ENCODE peak calls at places on chromosomes 5 and 9, in eight cellular contexts. B is prostate gland, Y is lower leg skin, G is ovary, V is adrenal gland, R is heart left ventricle, I is GM12892, C is body of pancreas. U is an unnamed sample.

GRCh38 chr9:3444016-3444415 is 81.8 kb downstream of the RFX3 start:
- DNase-seq in R (no peak), I (no peak), Y (no peak), V (no peak), B (no peak), C (no peak), G (no peak), U (no peak)

GRCh38 chr5:116669261-116670049 is 94.8 kb upstream of the SEMA6A start:
- DNase-seq in R (no peak), G (no peak), V (no peak), B (no peak), C (no peak), I (no peak), Y (no peak), U (no peak)

GRCh38 chr5:42631241-42631640 is 125.4 kb upstream of the CCDC152 start:
- DNase-seq in R (no peak), V (no peak), C (no peak), B (no peak), I (no peak), Y (no peak), G (no peak), U (no peak)

GRCh38 chr9:75996726-75997125 is 106.3 kb downstream of the PCSK5 start:
- DNase-seq in B (no peak), R (no peak), C (no peak), G (no peak), I (no peak), V (no peak), Y (no peak), U (no peak)

GRCh38 chr5:176779537-176779936 is 30.8 kb upstream of the UNC5A start:
- DNase-seq in Y (peak; percentile 56), C (no peak), I (no peak), V (no peak), B (no peak), R (no peak), G (no peak), U (no peak)

GRCh38 chr5:151679421-151680155 is 7.1 kb downstream of the SPARC start:
- DNase-seq in C (no peak), Y (peak; percentile 66), B (no peak), I (no peak), V (peak; percentile 26), G (no peak), R (no peak), U (no peak)

GRCh38 chr5:2052687-2053086 is 170.0 kb upstream of the IRX4 start:
- DNase-seq in V (no peak), C (no peak), I (no peak), G (no peak), B (no peak), R (no peak), Y (no peak), U (no peak)

GRCh38 chr9:18330736-18331335 is 143.1 kb upstream of the ADAMTSL1 start:
- DNase-seq in V (no peak), C (no peak), R (no peak), G (no peak), B (no peak), Y (no peak), I (no peak), U (no peak)

GRCh38 chr9:89234186-89234585 is 55.6 kb upstream of the SHC3 start:
- DNase-seq in V (no peak), G (no peak), I (no peak), C (no peak), R (no peak), B (no peak), Y (no peak), U (no peak)

GRCh38 chr5:132961887-132962286 is 1.5 kb downstream of the AFF4 start:
- DNase-seq in G (no peak), Y (no peak), R (no peak), C (peak; percentile 17), I (no peak), B (no peak), V (peak; percentile 48), U (no peak)

GRCh38 chr5:133236541-133236951 is 184.7 kb downstream of the HSPA4 start:
- DNase-seq in V (no peak), R (no peak), G (no peak), C (no peak), I (no peak), Y (peak; percentile 81), B (no peak), U (no peak)

GRCh38 chr5:133325834-133326233 is 274.0 kb downstream of the HSPA4 start:
- DNase-seq in B (no peak), G (no peak), C (no peak), R (no peak), I (no peak), Y (no peak), V (no peak), U (no peak)

GRCh38 chr9:83537331-83538171 is 650 bp downstream of the FRMD3 start:
- DNase-seq in I (no peak), B (no peak), V (peak; percentile 17), Y (no peak), C (no peak), R (peak; percentile 30), G (no peak), U (no peak)

GRCh38 chr9:36407122-36407723 is 7.2 kb upstream of the RNF38 start:
- DNase-seq in C (peak; percentile 75), I (no peak), Y (peak; percentile 88), B (peak; percentile 54), V (peak; percentile 49), G (peak; percentile 46), R (peak; percentile 34), U (peak; percentile 54)

GRCh38 chr5:40676643-40677333 is 2.9 kb upstream of the PTGER4 start:
- DNase-seq in B (no peak), C (peak; percentile 57), R (peak; percentile 61), I (no peak), V (no peak), G (no peak), Y (peak; percentile 92), U (no peak)

GRCh38 chr9:2243666-2244555 is 228.8 kb downstream of the SMARCA2 start:
- DNase-seq in I (no peak), B (no peak), V (no peak), Y (no peak), G (no peak), C (no peak), R (no peak), U (no peak)

GRCh38 chr9:2241461-2241874 is 226.3 kb downstream of the SMARCA2 start:
- DNase-seq in V (peak; percentile 28), R (peak; percentile 53), C (peak; percentile 16), B (peak; percentile 13), Y (no peak), G (peak; percentile 50), I (no peak), U (no peak)

GRCh38 chr9:2242778-2243395 is 227.7 kb downstream of the SMARCA2 start:
- DNase-seq in C (no peak), R (no peak), I (no peak), B (no peak), G (peak; percentile 51), V (peak; percentile 21), Y (no peak), U (no peak)

DNA sequence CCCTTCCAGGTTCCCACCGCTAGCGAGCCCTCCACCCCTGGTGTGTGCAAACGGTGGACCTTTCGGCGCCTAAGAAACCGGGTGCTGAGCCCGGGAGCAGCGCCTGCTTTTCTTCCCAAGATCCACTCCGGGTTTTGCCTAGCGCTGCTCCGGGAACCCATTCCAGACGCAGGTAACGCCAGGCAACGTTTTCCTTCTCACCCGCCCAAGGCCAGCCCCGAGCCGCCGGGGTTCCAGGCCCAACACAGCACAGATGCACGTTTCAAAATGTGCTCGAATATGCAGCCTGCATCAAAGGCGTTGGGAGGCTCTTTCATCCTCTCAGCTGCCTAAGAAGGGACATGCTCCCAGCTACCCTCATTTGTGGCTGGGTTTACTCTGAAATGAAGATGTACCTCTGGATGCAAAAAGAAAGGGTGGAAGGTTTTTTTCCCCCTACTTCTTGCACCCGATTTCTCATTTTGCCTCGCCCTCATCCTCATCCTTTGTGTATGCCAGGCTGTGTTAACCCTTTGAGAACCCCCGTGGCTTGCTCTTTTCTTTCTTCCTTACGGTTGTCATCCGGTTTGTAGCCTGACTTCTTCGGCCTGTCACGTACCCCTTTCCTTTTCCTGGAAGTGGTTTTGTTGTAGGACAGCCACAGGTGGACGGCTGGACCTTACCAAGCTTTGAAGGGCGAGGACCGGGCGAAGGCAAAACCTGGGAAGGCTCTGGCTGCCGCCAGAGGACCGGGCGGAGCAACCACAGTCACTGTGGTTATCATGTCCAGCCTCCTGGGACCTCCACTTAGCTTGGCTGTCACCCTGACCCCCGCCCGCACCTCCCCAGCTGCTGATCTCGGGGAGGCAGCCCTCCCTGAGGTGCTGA is 227.0 kb downstream of the SMARCA2 start:
- DNase-seq in R (peak; percentile 82), I (peak; percentile 39), G (peak; percentile 82), C (peak; percentile 86), V (peak; percentile 85), Y (peak; percentile 95), B (peak; percentile 76), U (peak; percentile 82)
- TF ChIP-seq POLR2A in R (peak; percentile 41), I (no peak), G (peak; percentile 73), C (peak; percentile 68), V (peak; percentile 97), Y (no peak), B (no peak), U (peak; percentile 33)

GRCh38 chr5:61344187-61344944 is 12.3 kb downstream of the ZSWIM6 start:
- DNase-seq in B (no peak), C (peak; percentile 50), Y (no peak), G (peak; percentile 54), V (peak; percentile 45), R (peak; percentile 77), I (no peak), U (no peak)
- TF ChIP-seq POLR2A in B (no peak), C (no peak), Y (no peak), G (no peak), V (no peak), R (no peak), I (no peak), U (no peak)

DNA sequence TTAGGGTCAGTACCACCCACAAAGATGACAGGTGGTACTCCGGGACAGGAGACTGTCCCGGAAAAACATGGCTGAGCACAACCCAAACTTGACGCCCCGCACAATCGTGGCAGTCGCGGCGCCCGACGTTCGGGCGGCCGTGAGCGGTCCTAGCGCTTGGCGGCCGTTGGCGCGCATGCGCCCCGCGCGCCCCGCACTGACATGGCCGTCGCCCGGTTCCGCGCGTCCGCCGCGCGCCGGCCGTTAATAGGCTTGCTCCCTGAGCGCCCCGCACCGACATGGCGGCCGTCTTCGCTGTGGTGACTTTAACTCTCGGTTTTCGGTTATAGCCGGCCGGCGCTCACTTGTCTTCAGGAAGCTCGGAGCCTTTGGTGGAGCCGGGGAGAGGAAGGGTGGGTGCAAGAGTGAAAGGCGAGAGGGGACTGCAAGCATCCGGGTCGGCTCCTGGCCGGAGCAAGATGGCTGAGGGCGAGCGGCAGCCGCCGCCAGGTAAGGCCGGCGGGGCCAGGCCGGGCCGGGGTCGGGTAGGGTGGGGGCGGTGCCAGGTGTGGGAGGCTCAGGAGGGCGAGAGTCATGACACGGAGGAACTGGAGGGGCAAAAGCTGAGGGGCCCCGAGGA is at the start of gene PTPA:
- DNase-seq in I (peak; percentile 91), G (peak; percentile 84), Y (peak; percentile 96), C (peak; percentile 91), V (peak; percentile 85), R (peak; percentile 94), B (peak; percentile 68), U (peak; percentile 88)
- TF ChIP-seq POLR2A in I (no peak), G (peak; percentile 11), Y (no peak), C (no peak), V (no peak), R (peak; percentile 21), B (no peak), U (peak; percentile 21)

DNA sequence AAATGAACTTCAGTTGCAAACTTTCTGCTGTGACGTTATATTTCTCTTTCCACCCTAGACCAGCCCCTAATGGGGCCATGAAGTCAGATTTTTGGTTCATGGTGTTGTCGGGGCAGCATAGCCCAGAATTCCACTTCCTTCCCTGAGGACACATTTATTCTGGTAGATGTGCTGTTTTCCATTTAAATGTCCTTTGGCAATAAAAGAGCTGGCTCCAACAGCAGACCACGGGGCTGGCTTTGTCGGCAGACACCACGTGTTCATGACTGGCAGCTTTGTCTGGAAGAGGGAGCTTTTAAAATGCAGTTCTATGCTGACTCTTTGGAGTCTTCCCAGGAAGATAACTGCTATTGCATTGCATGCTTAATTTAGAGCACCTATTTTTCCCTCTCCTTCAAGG is 17.6 kb upstream of the LCP2 start:
- DNase-seq in G (peak; percentile 81), C (no peak), Y (peak; percentile 96), I (no peak), B (peak; percentile 22), R (peak; percentile 78), V (peak; percentile 72), U (no peak)
- TF ChIP-seq POLR2A in G (no peak), C (no peak), Y (no peak), I (no peak), B (no peak), R (no peak), V (no peak), U (no peak)

U was measured in transverse colon.